ENCODE peak calls at places on chromosome 18, in nine cellular contexts. E is heart right ventricle, P is esophagus squamous epithelium, K is SJSA1, Z is endodermal cell, N is neuronal stem cell, A is A549, T is IMR-90, O is caudate nucleus. X is an unnamed sample.

GRCh38 chr18:58195278-58195721 is 151.3 kb downstream of the NEDD4L start:
- DNase-seq in E (no peak), P (no peak), K (no peak), Z (peak; percentile 81), N (no peak), A (no peak), T (no peak), O (peak; percentile 76), X (no peak)

GRCh38 chr18:49249523-49249922 is 210.9 kb downstream of the DYM start:
- DNase-seq in E (no peak), P (no peak), K (no peak), Z (no peak), N (no peak), A (peak; percentile 12), T (peak; percentile 88), O (no peak), X (no peak)

GRCh38 chr18:78156466-78156865 is 823.2 kb upstream of the SALL3 start:
- DNase-seq in E (no peak), P (no peak), K (no peak), Z (no peak), N (no peak), A (no peak), T (no peak), O (no peak), X (no peak)

GRCh38 chr18:28080876-28081300 is 96.0 kb downstream of the CDH2 start:
- DNase-seq in E (no peak), P (no peak), K (no peak), Z (no peak), N (no peak), A (no peak), T (peak; percentile 51), O (no peak), X (no peak)

GRCh38 chr18:7812431-7813063 is 245.4 kb downstream of the PTPRM start:
- DNase-seq in E (no peak), P (no peak), K (no peak), Z (no peak), N (no peak), A (peak; percentile 53), T (peak; percentile 73), O (no peak), X (no peak)

GRCh38 chr18:61400016-61400630 is 66.9 kb downstream of the CDH20 start:
- DNase-seq in E (no peak), P (no peak), K (no peak), Z (no peak), N (peak; percentile 11), A (no peak), T (no peak), O (peak; percentile 12), X (no peak)

GRCh38 chr18:45626330-45627203 is 11.3 kb downstream of the SLC14A2 start:
- DNase-seq in E (no peak), P (no peak), K (peak; percentile 55), Z (peak; percentile 81), N (peak; percentile 70), A (no peak), T (peak; percentile 43), O (peak; percentile 93), X (no peak)

GRCh38 chr18:42429208-42429607 is 474.2 kb downstream of the PIK3C3 start:
- DNase-seq in E (no peak), P (no peak), K (no peak), Z (no peak), N (no peak), A (no peak), T (no peak), O (no peak), X (no peak)

GRCh38 chr18:11591957-11592356 is 17.4 kb upstream of the SLC35G4 start:
- DNase-seq in E (no peak), P (no peak), K (no peak), Z (no peak), N (no peak), A (no peak), T (no peak), O (no peak), X (no peak)

GRCh38 chr18:11587846-11588245 is 21.6 kb upstream of the SLC35G4 start:
- DNase-seq in E (no peak), P (no peak), K (no peak), Z (no peak), N (no peak), A (no peak), T (no peak), O (no peak), X (no peak)

GRCh38 chr18:11585596-11585995 is 23.8 kb upstream of the SLC35G4 start:
- DNase-seq in E (no peak), P (no peak), K (no peak), Z (no peak), N (no peak), A (no peak), T (no peak), O (no peak), X (no peak)

GRCh38 chr18:11587432-11587831 is 22.0 kb upstream of the SLC35G4 start:
- DNase-seq in E (no peak), P (no peak), K (no peak), Z (peak; percentile 4), N (no peak), A (no peak), T (no peak), O (no peak), X (no peak)
- H3K27ac ChIP-seq in E (no peak overlapping the region), P (no peak overlapping the region), K (no peak overlapping the region), Z (no peak overlapping the region), N (no peak overlapping the region), A (no peak overlapping the region), T (no peak overlapping the region), O (no peak overlapping the region), X (no peak overlapping the region)

GRCh38 chr18:36849288-36850011 is 20.5 kb downstream of the KIAA1328 start:
- DNase-seq in E (no peak), P (no peak), K (no peak), Z (no peak), N (no peak), A (no peak), T (peak; percentile 75), O (no peak), X (no peak)

GRCh38 chr18:36850527-36851201 is 21.7 kb downstream of the KIAA1328 start:
- DNase-seq in E (no peak), P (no peak), K (no peak), Z (no peak), N (no peak), A (peak; percentile 50), T (peak; percentile 96), O (no peak), X (no peak)

GRCh38 chr18:36856815-36857214 is 27.9 kb downstream of the KIAA1328 start:
- DNase-seq in E (no peak), P (no peak), K (no peak), Z (no peak), N (no peak), A (no peak), T (no peak), O (no peak), X (no peak)

GRCh38 chr18:36848609-36849008 is 19.7 kb downstream of the KIAA1328 start:
- DNase-seq in E (no peak), P (no peak), K (no peak), Z (no peak), N (no peak), A (no peak), T (no peak), O (no peak), X (no peak)

GRCh38 chr18:36851202-36851590 is 22.3 kb downstream of the KIAA1328 start:
- DNase-seq in E (no peak), P (no peak), K (no peak), Z (no peak), N (no peak), A (no peak), T (no peak), O (no peak), X (no peak)
- H3K27ac ChIP-seq in E (no peak overlapping the region), P (no peak overlapping the region), K (no peak overlapping the region), Z (no peak overlapping the region), N (no peak overlapping the region), A (no peak overlapping the region), T (no peak overlapping the region), O (no peak overlapping the region), X (no peak overlapping the region)

GRCh38 chr18:62715829-62716678 is 713 bp downstream of the PHLPP1 start:
- DNase-seq in E (peak; percentile 29), P (no peak), K (peak; percentile 59), Z (peak; percentile 78), N (peak; percentile 44), A (peak; percentile 53), T (peak; percentile 59), O (no peak), X (no peak)

GRCh38 chr18:62716679-62717058 is 1.3 kb downstream of the PHLPP1 start:
- DNase-seq in E (peak; percentile 45), P (no peak), K (peak; percentile 54), Z (no peak), N (peak; percentile 38), A (peak; percentile 21), T (no peak), O (no peak), X (no peak)

GRCh38 chr18:62717059-62717849 is 1.9 kb downstream of the PHLPP1 start:
- DNase-seq in E (peak; percentile 9), P (no peak), K (no peak), Z (peak; percentile 85), N (no peak), A (peak; percentile 26), T (peak; percentile 71), O (peak; percentile 51), X (no peak)

GRCh38 chr18:62718268-62718800 is 3.0 kb downstream of the PHLPP1 start:
- DNase-seq in E (no peak), P (no peak), K (no peak), Z (no peak), N (no peak), A (no peak), T (no peak), O (no peak), X (no peak)

GRCh38 chr18:62717850-62718229 is 2.5 kb downstream of the PHLPP1 start:
- DNase-seq in E (no peak), P (no peak), K (no peak), Z (no peak), N (no peak), A (peak; percentile 1), T (peak; percentile 26), O (no peak), X (no peak)
- H3K27ac ChIP-seq in E (peak overlapping the region; percentile 94), P (peak overlapping the region; percentile 95), K (no peak overlapping the region), Z (no peak overlapping the region), N (no peak overlapping the region), A (peak overlapping the region; percentile 93), T (no peak overlapping the region), O (peak overlapping the region; percentile 89), X (no peak overlapping the region)

GRCh38 chr18:63346471-63347183 is 20.4 kb downstream of the KDSR start:
- DNase-seq in E (no peak), P (no peak), K (no peak), Z (no peak), N (no peak), A (no peak), T (no peak), O (no peak), X (no peak)

GRCh38 chr18:63348508-63349136 is 18.4 kb downstream of the KDSR start:
- DNase-seq in E (no peak), P (no peak), K (no peak), Z (no peak), N (no peak), A (no peak), T (no peak), O (no peak), X (no peak)

GRCh38 chr18:63344918-63345317 is 22.1 kb downstream of the KDSR start:
- DNase-seq in E (no peak), P (no peak), K (no peak), Z (no peak), N (no peak), A (no peak), T (no peak), O (no peak), X (no peak)

GRCh38 chr18:63344263-63344662 is 22.7 kb downstream of the KDSR start:
- DNase-seq in E (no peak), P (no peak), K (no peak), Z (no peak), N (no peak), A (no peak), T (no peak), O (no peak), X (no peak)

GRCh38 chr18:63346031-63346430 is 21.0 kb downstream of the KDSR start:
- DNase-seq in E (peak; percentile 70), P (no peak), K (no peak), Z (no peak), N (no peak), A (no peak), T (no peak), O (no peak), X (no peak)
- H3K27ac ChIP-seq in E (peak overlapping the region; percentile 71), P (peak overlapping the region; percentile 81), K (no peak overlapping the region), Z (no peak overlapping the region), N (no peak overlapping the region), A (no peak overlapping the region), T (no peak overlapping the region), O (no peak overlapping the region), X (no peak overlapping the region)